ENCODE peak calls at places on chromosomes 6 and 20, in ten cellular contexts. W is WERI-Rb-1, Y is heart right ventricle, S is AG09309, U is fibroblast of mammary gland, F is brain microvascular endothelial cell, G is spleen, Q is ascending aorta, X is hepatocyte, E is fibroblast of pulmonary artery. J is an unnamed sample.

GRCh38 chr6:1842334-1842733 is 232.6 kb downstream of the FOXC1 start:
- DNase-seq in W (no peak), Y (no peak), S (no peak), U (no peak), F (no peak), G (no peak), Q (no peak), X (no peak), E (no peak), J (no peak)

GRCh38 chr20:44027686-44028340 is 113.2 kb downstream of the TOX2 start:
- DNase-seq in W (no peak), Y (no peak), S (no peak), U (no peak), F (no peak), G (peak), Q (no peak), X (no peak), E (no peak), J (no peak)

GRCh38 chr6:70547905-70548304 is 18.8 kb upstream of the SDHAF4 start:
- DNase-seq in W (no peak), Y (no peak), S (no peak), U (no peak), F (no peak), G (no peak), Q (no peak), X (no peak), E (no peak), J (no peak)

GRCh38 chr20:42706762-42707161 is 482.9 kb downstream of the PTPRT start:
- DNase-seq in W (no peak), Y (no peak), S (no peak), U (no peak), F (no peak), G (no peak), Q (no peak), X (no peak), E (no peak), J (no peak)

GRCh38 chr6:30828027-30828962 is 56.0 kb upstream of the DDR1 start:
- DNase-seq in W (peak), Y (peak), S (peak), U (peak), F (peak), G (peak), Q (peak), X (peak), E (peak), J (peak)

GRCh38 chr20:31819083-31819784 is at the start of gene MYLK2:
- DNase-seq in W (peak), Y (no peak), S (no peak), U (no peak), F (no peak), G (no peak), Q (no peak), X (no peak), E (no peak), J (peak)

GRCh38 chr6:106125925-106126435 is 39.8 kb downstream of the PRDM1 start:
- DNase-seq in W (no peak), Y (no peak), S (no peak), U (no peak), F (no peak), G (no peak), Q (no peak), X (peak), E (no peak), J (no peak)

GRCh38 chr6:142301421-142302391 is at the start of gene ADGRG6:
- DNase-seq in W (peak), Y (peak), S (no peak), U (peak), F (no peak), G (peak), Q (no peak), X (peak), E (no peak), J (no peak)

GRCh38 chr6:56437171-56437900 is 190.0 kb upstream of the COL21A1 start:
- DNase-seq in W (no peak), Y (no peak), S (no peak), U (peak), F (no peak), G (no peak), Q (no peak), X (no peak), E (no peak), J (no peak)

GRCh38 chr6:122755901-122756300 is 23.6 kb upstream of the FABP7 start:
- DNase-seq in W (no peak), Y (no peak), S (no peak), U (no peak), F (no peak), G (no peak), Q (no peak), X (no peak), E (no peak), J (no peak)

GRCh38 chr6:30510419-30510818 is 21.1 kb downstream of the HLA-E start:
- DNase-seq in W (no peak), Y (no peak), S (no peak), U (no peak), F (no peak), G (no peak), Q (no peak), X (no peak), E (no peak), J (no peak)

GRCh38 chr6:168782211-168782729 is 341.3 kb downstream of the SMOC2 start:
- DNase-seq in W (peak), Y (no peak), S (no peak), U (no peak), F (no peak), G (no peak), Q (no peak), X (no peak), E (no peak), J (no peak)

GRCh38 chr6:42914546-42914945 is 1.3 kb upstream of the PTCRA start:
- DNase-seq in W (no peak), Y (no peak), S (no peak), U (no peak), F (no peak), G (no peak), Q (no peak), X (no peak), E (no peak), J (peak)

GRCh38 chr6:162640756-162641155 is 86.8 kb downstream of the PRKN start:
- DNase-seq in W (no peak), Y (no peak), S (no peak), U (no peak), F (no peak), G (no peak), Q (no peak), X (no peak), E (no peak), J (no peak)

GRCh38 chr6:4401408-4402367 is 266.3 kb upstream of the ECI2 start:
- DNase-seq in W (no peak), Y (peak), S (no peak), U (no peak), F (peak), G (no peak), Q (no peak), X (no peak), E (no peak), J (no peak)

GRCh38 chr6:109397020-109397419 is 14.8 kb upstream of the CD164 start:
- DNase-seq in W (no peak), Y (no peak), S (no peak), U (peak), F (no peak), G (no peak), Q (no peak), X (no peak), E (peak), J (no peak)

GRCh38 chr6:16097382-16098171 is 31.3 kb upstream of the MYLIP start:
- DNase-seq in W (no peak), Y (no peak), S (no peak), U (no peak), F (no peak), G (no peak), Q (no peak), X (no peak), E (no peak), J (no peak)

GRCh38 chr6:95923518-95923917 is 92.3 kb upstream of the FUT9 start:
- DNase-seq in W (peak), Y (no peak), S (no peak), U (peak), F (no peak), G (no peak), Q (no peak), X (peak), E (no peak), J (no peak)

GRCh38 chr6:161154796-161155335 is 119.0 kb downstream of the AGPAT4 start:
- DNase-seq in W (no peak), Y (no peak), S (no peak), U (no peak), F (no peak), G (no peak), Q (no peak), X (no peak), E (no peak), J (no peak)

GRCh38 chr6:70337379-70338073 is 34.6 kb upstream of the COL9A1 start:
- DNase-seq in W (no peak), Y (no peak), S (no peak), U (no peak), F (no peak), G (no peak), Q (no peak), X (peak), E (no peak), J (no peak)

GRCh38 chr20:1415667-1416468 is 23.0 kb upstream of the FKBP1A start:
- DNase-seq in W (no peak), Y (no peak), S (no peak), U (peak), F (peak), G (no peak), Q (no peak), X (peak), E (peak), J (no peak)

GRCh38 chr6:156651438-156651837 is 125.7 kb upstream of the ARID1B start:
- DNase-seq in W (no peak), Y (no peak), S (no peak), U (no peak), F (no peak), G (no peak), Q (no peak), X (no peak), E (no peak), J (no peak)

GRCh38 chr6:36666726-36667591 is 11.6 kb upstream of the CDKN1A start:
- DNase-seq in W (peak), Y (peak), S (peak), U (peak), F (peak), G (peak), Q (peak), X (peak), E (peak), J (no peak)

DNA sequence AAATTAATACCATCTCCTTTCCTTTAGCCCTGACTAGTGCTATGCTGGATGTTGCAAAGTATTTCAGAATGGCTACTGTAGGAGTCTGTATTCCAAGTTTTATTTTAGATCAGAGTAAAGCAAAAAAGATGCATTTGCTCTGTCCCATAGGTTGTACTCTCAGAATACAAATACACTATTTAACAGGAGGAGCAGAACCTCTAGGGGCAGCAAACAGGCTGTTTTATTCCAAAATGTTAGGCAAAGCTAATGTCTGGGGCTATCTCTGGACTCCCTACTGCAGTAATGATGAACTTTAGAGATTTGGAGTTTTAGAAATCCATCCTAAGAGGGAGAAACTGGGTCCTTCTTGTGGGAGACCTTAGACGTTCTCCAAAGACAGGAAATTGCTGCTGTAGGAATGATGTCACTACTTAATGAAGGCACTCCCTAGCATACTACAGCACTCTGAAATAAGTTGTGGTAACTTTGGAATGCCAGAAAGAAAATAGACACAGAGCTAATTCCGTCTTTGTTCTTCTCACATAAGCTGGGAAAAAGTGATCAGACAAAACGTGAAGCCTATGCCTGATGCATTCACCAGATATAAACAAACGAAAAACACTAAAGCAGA is 392.4 kb upstream of the HS3ST5 start:
- DNase-seq in W (no peak), Y (no peak), S (no peak), U (no peak), F (no peak), G (no peak), Q (no peak), X (no peak), E (no peak), J (no peak)
- TF ChIP-seq CTCF in W (no peak), Y (no peak), S (peak), U (no peak), F (peak), G (no peak), Q (no peak), X (peak), E (no peak), J (peak)

GRCh38 chr20:47741669-47742345 is 43.5 kb downstream of the SULF2 start:
- DNase-seq in W (peak), Y (no peak), S (no peak), U (no peak), F (no peak), G (no peak), Q (no peak), X (no peak), E (no peak), J (no peak)

GRCh38 chr20:47740225-47741184 is 44.8 kb downstream of the SULF2 start:
- DNase-seq in W (no peak), Y (no peak), S (no peak), U (no peak), F (no peak), G (peak), Q (peak), X (no peak), E (peak), J (no peak)

GRCh38 chr20:47744803-47745202 is 40.5 kb downstream of the SULF2 start:
- DNase-seq in W (no peak), Y (no peak), S (no peak), U (no peak), F (no peak), G (no peak), Q (no peak), X (no peak), E (no peak), J (no peak)

GRCh38 chr20:47747663-47748031 is 37.6 kb downstream of the SULF2 start:
- DNase-seq in W (no peak), Y (no peak), S (no peak), U (no peak), F (no peak), G (no peak), Q (no peak), X (no peak), E (no peak), J (no peak)

DNA sequence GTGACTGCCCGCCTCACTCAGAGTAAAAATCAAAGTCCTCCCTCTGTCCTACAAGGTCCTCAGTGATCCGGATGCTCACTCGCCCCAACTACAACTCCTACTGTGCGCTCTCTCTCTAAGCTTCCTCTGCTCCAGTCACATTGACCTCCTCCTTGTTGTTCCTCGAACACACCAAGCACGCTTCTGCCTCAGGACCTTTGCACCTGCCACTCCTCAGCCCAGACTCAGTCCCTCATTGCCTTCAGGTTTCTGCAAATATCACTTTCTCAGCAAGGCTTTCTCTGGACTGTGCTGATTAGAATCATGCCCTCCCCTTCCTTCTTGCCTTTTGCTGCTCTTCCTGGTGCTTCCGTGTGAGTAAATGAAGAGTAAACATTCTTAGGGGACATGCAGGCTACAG is 41.6 kb downstream of the SULF2 start:
- DNase-seq in W (no peak), Y (no peak), S (no peak), U (no peak), F (no peak), G (no peak), Q (no peak), X (no peak), E (no peak), J (no peak)
- TF ChIP-seq CTCF in W (no peak), Y (no peak), S (no peak), U (no peak), F (no peak), G (no peak), Q (no peak), X (no peak), E (no peak), J (no peak)

GRCh38 chr6:14713008-14713452 is 532.8 kb upstream of the JARID2 start:
- DNase-seq in W (no peak), Y (peak), S (peak), U (peak), F (peak), G (no peak), Q (no peak), X (no peak), E (peak), J (no peak)

GRCh38 chr6:14710421-14710820 is 535.4 kb upstream of the JARID2 start:
- DNase-seq in W (peak), Y (no peak), S (no peak), U (no peak), F (no peak), G (no peak), Q (no peak), X (no peak), E (no peak), J (no peak)

GRCh38 chr6:14709900-14710299 is 536.0 kb upstream of the JARID2 start:
- DNase-seq in W (peak), Y (no peak), S (no peak), U (no peak), F (no peak), G (no peak), Q (no peak), X (no peak), E (no peak), J (no peak)

GRCh38 chr6:14711704-14712397 is 534.0 kb upstream of the JARID2 start:
- DNase-seq in W (no peak), Y (no peak), S (no peak), U (no peak), F (no peak), G (no peak), Q (no peak), X (no peak), E (no peak), J (no peak)

DNA sequence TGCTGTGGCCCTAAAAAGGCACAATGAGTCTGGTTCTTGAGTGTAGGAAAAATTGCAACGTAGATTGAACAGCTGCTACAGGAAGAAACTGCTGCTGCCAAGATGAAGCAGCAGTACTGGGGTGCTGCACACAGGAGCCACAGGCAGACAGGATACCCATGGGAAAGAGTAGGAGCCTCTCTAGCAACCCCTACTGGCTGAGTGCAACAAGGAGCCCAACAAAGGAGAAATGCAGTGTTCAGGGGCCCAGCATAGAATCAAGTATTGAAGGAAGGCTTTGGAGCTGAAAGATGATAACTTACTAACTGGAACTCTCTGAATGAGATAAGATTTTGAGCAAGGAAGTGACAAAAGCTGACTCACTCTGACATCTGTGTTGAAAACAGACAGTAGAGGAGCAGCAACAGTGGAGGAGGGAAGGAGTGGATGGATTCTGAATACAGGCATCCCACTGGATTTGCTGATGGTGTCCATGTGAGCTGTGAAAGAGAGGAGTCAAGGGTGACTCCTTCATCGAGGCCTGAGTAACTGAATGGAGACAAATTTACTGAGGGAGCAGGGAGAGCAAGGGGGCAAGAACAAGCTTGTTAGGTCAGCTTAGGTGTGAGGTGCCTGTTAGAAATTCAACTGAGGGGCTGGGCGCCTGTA is 534.7 kb upstream of the JARID2 start:
- DNase-seq in W (peak), Y (peak), S (peak), U (peak), F (peak), G (no peak), Q (no peak), X (peak), E (peak), J (no peak)
- TF ChIP-seq CTCF in W (peak), Y (peak), S (peak), U (peak), F (peak), G (peak), Q (no peak), X (peak), E (peak), J (peak)

GRCh38 chr20:47725248-47725973 is 59.9 kb downstream of the SULF2 start:
- DNase-seq in W (peak), Y (peak), S (peak), U (peak), F (peak), G (peak), Q (no peak), X (peak), E (peak), J (no peak)
- TF ChIP-seq CTCF in W (peak), Y (peak), S (peak), U (peak), F (peak), G (peak), Q (peak), X (peak), E (peak), J (peak)

GRCh38 chr6:34246563-34247391 is 2.0 kb downstream of the SMIM29 start:
- DNase-seq in W (peak), Y (no peak), S (no peak), U (peak), F (peak), G (peak), Q (no peak), X (peak), E (no peak), J (no peak)
- TF ChIP-seq CTCF in W (peak), Y (peak), S (peak), U (peak), F (peak), G (no peak), Q (peak), X (peak), E (peak), J (peak)

DNA sequence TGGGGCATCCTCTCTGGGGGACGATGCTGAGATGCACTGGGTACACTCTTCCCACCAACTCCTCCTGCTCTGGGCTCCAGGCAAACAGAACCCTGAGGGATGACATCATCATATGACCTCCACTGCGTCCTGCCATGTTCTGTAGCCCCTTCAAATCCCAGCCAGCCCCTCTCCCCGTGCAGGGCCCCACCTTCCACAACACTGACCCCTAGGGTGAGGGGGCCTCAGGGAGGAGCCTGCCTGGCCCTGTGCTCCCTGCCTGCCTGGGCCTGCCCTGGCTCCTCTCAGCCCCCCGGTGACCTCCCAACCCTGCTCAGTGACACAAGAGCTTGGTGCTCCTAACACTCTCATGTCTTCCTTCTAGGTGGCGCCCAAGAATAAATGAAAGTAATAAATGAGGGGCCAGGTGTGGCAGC is 9.6 kb upstream of the SPDEF start:
- DNase-seq in W (no peak), Y (no peak), S (no peak), U (no peak), F (no peak), G (no peak), Q (no peak), X (no peak), E (no peak), J (no peak)
- TF ChIP-seq CTCF in W (peak), Y (no peak), S (no peak), U (no peak), F (no peak), G (no peak), Q (no peak), X (no peak), E (no peak), J (no peak)

DNA sequence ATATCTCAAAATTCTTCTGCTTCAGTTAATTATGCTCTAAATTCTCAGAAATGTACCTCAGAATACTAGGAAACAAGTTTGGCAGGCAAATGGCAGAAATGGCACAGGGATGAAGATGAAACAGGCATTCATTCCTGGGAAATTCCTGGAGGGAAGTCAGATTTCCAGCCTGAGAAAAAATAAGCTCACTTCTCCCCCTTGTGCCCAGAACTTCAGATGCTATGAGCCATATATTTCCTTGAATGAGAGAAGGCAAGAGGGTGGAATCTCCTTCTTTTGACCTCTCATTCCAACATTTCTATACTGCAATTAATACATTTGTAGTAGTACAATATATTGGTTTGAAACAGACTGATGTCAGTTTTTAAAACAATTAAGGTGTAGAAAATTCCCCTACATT is 22.8 kb downstream of the RGS17 start:
- DNase-seq in W (no peak), Y (no peak), S (no peak), U (peak), F (no peak), G (no peak), Q (no peak), X (no peak), E (peak), J (no peak)
- TF ChIP-seq CTCF in W (peak), Y (peak), S (peak), U (peak), F (peak), G (no peak), Q (peak), X (peak), E (peak), J (peak)

J was measured in chondrocyte.